ENCODE peak calls at places on chromosomes 1 and 21, in four cellular contexts. Q is psoas muscle, B is ovary, N is SK-N-SH. S is an unnamed sample.
A peak's percentile ranks its signal among the peaks of the same experiment; 100 is the strongest.

GRCh38 chr1:20344738-20345137 is 54.1 kb downstream of the VWA5B1 start:
- DNase-seq in Q (no peak), B (no peak), N (no peak), S (no peak)

GRCh38 chr1:179229214-179230140 is at the start of gene ABL2:
- DNase-seq in Q (peak; percentile 64), B (peak; percentile 32), N (peak; percentile 96), S (no peak)

GRCh38 chr1:42784946-42785693 is at the start of gene TMEM269:
- DNase-seq in Q (no peak), B (peak; percentile 21), N (peak; percentile 27), S (no peak)

GRCh38 chr1:160795951-160796383 is at the start of gene LY9:
- DNase-seq in Q (no peak), B (no peak), N (no peak), S (no peak)

GRCh38 chr1:20882837-20883236 is 95.7 kb upstream of the HP1BP3 start:
- DNase-seq in Q (no peak), B (no peak), N (no peak), S (no peak)

GRCh38 chr1:4585216-4585615 is 69.2 kb upstream of the AJAP1 start:
- DNase-seq in Q (no peak), B (no peak), N (peak; percentile 50), S (no peak)

GRCh38 chr1:109187127-109187526 is 26.6 kb upstream of the SARS1 start:
- DNase-seq in Q (no peak), B (no peak), N (no peak), S (no peak)

GRCh38 chr1:156540955-156541354 is 31.4 kb downstream of the IQGAP3 start:
- DNase-seq in Q (no peak), B (no peak), N (no peak), S (no peak)

GRCh38 chr1:147700042-147700711 is 29.9 kb upstream of the ACP6 start:
- DNase-seq in Q (no peak), B (peak; percentile 54), N (peak; percentile 61), S (peak; percentile 32)

GRCh38 chr1:238484121-238484520 is 593.4 kb upstream of the ZP4 start:
- DNase-seq in Q (no peak), B (no peak), N (no peak), S (no peak)

GRCh38 chr1:109482242-109482641 is 1.5 kb upstream of the ATXN7L2 start:
- DNase-seq in Q (no peak), B (no peak), N (no peak), S (no peak)

GRCh38 chr1:240515505-240515904 is 96.5 kb downstream of the GREM2 start:
- DNase-seq in Q (no peak), B (no peak), N (no peak), S (no peak)

GRCh38 chr1:101190441-101190840 is 46.4 kb upstream of the S1PR1 start:
- DNase-seq in Q (no peak), B (no peak), N (no peak), S (no peak)

GRCh38 chr21:16124397-16125130 is 394.8 kb downstream of the USP25 start:
- DNase-seq in Q (no peak), B (peak; percentile 65), N (no peak), S (peak; percentile 51)

GRCh38 chr1:210062033-210062432 is 124.0 kb downstream of the SYT14 start:
- DNase-seq in Q (no peak), B (no peak), N (no peak), S (no peak)

GRCh38 chr1:183832472-183832871 is 27.6 kb downstream of the RGL1 start:
- DNase-seq in Q (no peak), B (no peak), N (no peak), S (no peak)

GRCh38 chr1:202860744-202861419 is 28.1 kb downstream of the RABIF start:
- DNase-seq in Q (peak; percentile 57), B (peak; percentile 44), N (peak; percentile 83), S (no peak)

GRCh38 chr1:39268906-39269305 is 64.4 kb downstream of the MACF1 start:
- DNase-seq in Q (no peak), B (no peak), N (no peak), S (no peak)

GRCh38 chr1:15328785-15329480 is 80.8 kb upstream of the EFHD2 start:
- DNase-seq in Q (peak; percentile 68), B (peak; percentile 68), N (peak; percentile 37), S (no peak)

GRCh38 chr1:61748566-61748965 is 6.3 kb downstream of the PATJ start:
- DNase-seq in Q (no peak), B (no peak), N (no peak), S (no peak)

GRCh38 chr1:183353597-183353996 is 64.6 kb downstream of the NMNAT2 start:
- DNase-seq in Q (no peak), B (no peak), N (no peak), S (no peak)

GRCh38 chr1:33327587-33328325 is 6.9 kb upstream of the A3GALT2 start:
- DNase-seq in Q (peak; percentile 88), B (peak; percentile 56), N (no peak), S (peak; percentile 92)

GRCh38 chr1:68459796-68460195 is 10.0 kb upstream of the RPE65 start:
- DNase-seq in Q (no peak), B (no peak), N (no peak), S (no peak)

GRCh38 chr1:191714810-191715209 is 443.5 kb upstream of the RGS18 start:
- DNase-seq in Q (no peak), B (no peak), N (no peak), S (no peak)

GRCh38 chr1:180268556-180269044 is 38.5 kb downstream of the LHX4 start:
- DNase-seq in Q (no peak), B (no peak), N (no peak), S (no peak)

GRCh38 chr1:23726669-23727068 is 16.6 kb upstream of the ELOA start:
- DNase-seq in Q (no peak), B (no peak), N (no peak), S (no peak)

GRCh38 chr1:23722652-23723051 is 20.6 kb upstream of the ELOA start:
- DNase-seq in Q (no peak), B (no peak), N (no peak), S (no peak)

GRCh38 chr1:23728997-23729390 is 14.3 kb upstream of the ELOA start:
- DNase-seq in Q (no peak), B (no peak), N (no peak), S (no peak)

GRCh38 chr1:23732363-23733224 is 10.7 kb upstream of the ELOA start:
- DNase-seq in Q (no peak), B (no peak), N (no peak), S (no peak)

GRCh38 chr1:23727362-23727811 is 15.9 kb upstream of the ELOA start:
- DNase-seq in Q (peak; percentile 83), B (peak; percentile 87), N (no peak), S (peak; percentile 83)
- H3K27ac ChIP-seq in Q (no peak overlapping the region), B (peak overlapping the region; percentile 47), N (no peak overlapping the region), S (peak overlapping the region; percentile 73)

GRCh38 chr1:93811646-93812045 is 67.4 kb downstream of the DNTTIP2 start:
- DNase-seq in Q (no peak), B (no peak), N (no peak), S (no peak)

GRCh38 chr1:93814059-93814794 is 64.8 kb downstream of the DNTTIP2 start:
- DNase-seq in Q (no peak), B (peak; percentile 67), N (peak; percentile 61), S (peak; percentile 53)

GRCh38 chr1:93815738-93816110 is 63.3 kb downstream of the DNTTIP2 start:
- DNase-seq in Q (no peak), B (no peak), N (no peak), S (no peak)

GRCh38 chr1:93814795-93815737 is 63.9 kb downstream of the DNTTIP2 start:
- DNase-seq in Q (no peak), B (no peak), N (no peak), S (no peak)

GRCh38 chr1:93813076-93813475 is 65.9 kb downstream of the DNTTIP2 start:
- DNase-seq in Q (no peak), B (no peak), N (no peak), S (no peak)
- TF ChIP-seq CTCF in Q (no peak), B (no peak), N (peak; percentile 28), S (no peak)

GRCh38 chr1:80925130-80925780 is 875.5 kb upstream of the ADGRL2 start:
- DNase-seq in Q (no peak), B (no peak), N (no peak), S (no peak)

GRCh38 chr1:80931178-80931577 is 869.6 kb upstream of the ADGRL2 start:
- DNase-seq in Q (no peak), B (no peak), N (no peak), S (no peak)

GRCh38 chr1:80924290-80924689 is 876.4 kb upstream of the ADGRL2 start:
- DNase-seq in Q (no peak), B (no peak), N (no peak), S (no peak)

DNA sequence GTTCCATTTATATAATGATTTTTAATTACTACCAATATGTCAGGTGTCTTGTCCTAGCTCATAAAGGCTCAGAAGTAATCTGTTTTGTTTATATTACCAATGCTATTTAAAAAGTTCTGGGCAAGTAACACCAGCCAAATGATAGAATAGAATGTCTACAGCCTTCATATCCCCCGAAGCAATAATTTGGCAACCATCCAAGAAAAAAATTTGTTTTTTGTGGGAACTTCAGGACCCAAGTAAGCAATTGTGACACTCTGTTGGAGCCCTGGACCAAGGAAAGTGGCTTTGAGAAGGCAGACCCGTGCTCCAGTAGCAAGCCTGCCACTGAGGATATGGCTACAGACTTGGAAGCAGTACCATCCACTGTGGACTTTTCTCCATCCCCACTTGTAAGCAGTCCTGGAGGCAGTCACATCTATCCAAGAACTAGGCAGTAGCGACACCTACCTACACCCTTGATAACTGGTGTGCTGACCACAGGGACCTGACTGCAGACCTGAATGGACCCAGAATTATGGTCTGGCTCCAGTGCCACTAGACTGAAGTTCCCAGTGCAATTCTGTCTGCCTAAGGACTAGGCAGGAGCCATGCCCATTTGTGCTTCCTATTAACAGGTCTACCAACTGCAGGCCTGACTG is 870.7 kb upstream of the ADGRL2 start:
- DNase-seq in Q (no peak), B (no peak), N (no peak), S (no peak)
- H3K9me3 ChIP-seq in Q (peaks cover 4% of the 10 kb centered on the region), B (no peaks in the 10 kb centered on the region), N (peaks cover 10% of the 10 kb centered on the region), S (no peaks in the 10 kb centered on the region)

GRCh38 chr1:94924967-94925366 is 1.9 kb downstream of the CNN3 start:
- DNase-seq in Q (no peak), B (no peak), N (no peak), S (no peak)
- H3K27ac ChIP-seq in Q (peak overlapping the region; percentile 80), B (peak overlapping the region; percentile 99), N (peak overlapping the region; percentile 97), S (no peak overlapping the region)

GRCh38 chr1:115596080-115596795 is 45.5 kb upstream of the VANGL1 start:
- DNase-seq in Q (no peak), B (no peak), N (no peak), S (no peak)
- TF ChIP-seq CTCF in Q (no peak), B (no peak), N (no peak), S (no peak)

DNA sequence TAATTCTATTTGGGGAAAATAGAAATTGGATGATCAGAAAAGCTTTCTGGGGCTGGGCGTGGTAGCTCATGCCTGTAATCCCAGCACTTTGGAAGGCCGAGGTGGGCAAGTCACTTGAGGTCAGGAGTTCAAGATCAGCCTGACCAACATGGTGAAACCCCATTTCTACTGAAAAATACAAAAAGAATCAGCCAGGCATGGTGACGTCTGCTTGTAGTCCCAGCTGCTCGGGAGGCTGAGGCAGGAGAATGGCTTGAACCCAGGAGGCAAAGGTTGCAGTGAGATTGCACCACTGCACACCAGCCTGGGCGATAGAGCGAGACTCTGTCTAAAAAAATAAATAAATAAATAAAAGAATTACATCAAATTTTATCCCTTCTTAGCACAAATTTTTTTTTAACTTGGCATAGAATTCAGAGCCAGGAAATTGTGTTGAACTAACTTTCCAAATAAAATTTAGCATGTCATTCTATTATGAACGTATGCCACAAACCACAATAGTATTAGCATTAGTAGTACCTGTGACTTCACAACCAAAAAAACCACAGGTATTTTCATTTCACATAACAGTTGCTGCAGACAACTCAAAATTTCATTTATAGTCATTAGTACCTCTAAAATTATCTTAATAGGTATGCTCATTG is 4.5 kb upstream of the ANKRD13C start:
- DNase-seq in Q (no peak), B (no peak), N (no peak), S (no peak)
- H3K9me3 ChIP-seq in Q (no peaks in the 10 kb centered on the region), B (no peaks in the 10 kb centered on the region), N (no peaks in the 10 kb centered on the region), S (peaks cover 5% of the 10 kb centered on the region)